ENCODE peak calls at places on chromosomes 1 and 21, in ten cellular contexts. One of them, this sample, is unnamed.

GRCh38 chr1:77824083-77824482 is 44.6 kb downstream of the MIGA1 start:
- ATAC-seq in upper lobe of right lung: peak; percentile 51
- ATAC-seq in activated B cell treated with CpG ODN at 0.5 μM for 24 hours: no peak
- ATAC-seq in mucosa of descending colon: no peak
- ATAC-seq in body of pancreas: peak; percentile 56
- ATAC-seq in left lung: peak; percentile 50
- ATAC-seq in WTC11: no peak
- ATAC-seq in thoracic aorta: peak; percentile 25
- ATAC-seq in CD8-positive, alpha-beta T cell: no peak
- ATAC-seq in heart left ventricle: peak; percentile 53
- ATAC-seq in this sample: peak; percentile 73

GRCh38 chr1:39352881-39353280 is 138.6 kb upstream of the BMP8A start:
- ATAC-seq in WTC11: no peak
- ATAC-seq in upper lobe of right lung: no peak
- ATAC-seq in activated B cell treated with CpG ODN at 0.5 μM for 24 hours: no peak
- ATAC-seq in thoracic aorta: no peak
- ATAC-seq in mucosa of descending colon: no peak
- ATAC-seq in body of pancreas: no peak
- ATAC-seq in left lung: no peak
- ATAC-seq in CD8-positive, alpha-beta T cell: no peak
- ATAC-seq in heart left ventricle: no peak
- ATAC-seq in this sample: no peak

GRCh38 chr1:238898856-238899255 is 487.5 kb upstream of the CHRM3 start:
- ATAC-seq in upper lobe of right lung: no peak
- ATAC-seq in heart left ventricle: no peak
- ATAC-seq in body of pancreas: no peak
- ATAC-seq in WTC11: no peak
- ATAC-seq in thoracic aorta: no peak
- ATAC-seq in activated B cell treated with CpG ODN at 0.5 μM for 24 hours: no peak
- ATAC-seq in left lung: no peak
- ATAC-seq in CD8-positive, alpha-beta T cell: no peak
- ATAC-seq in mucosa of descending colon: no peak
- ATAC-seq in this sample: no peak

GRCh38 chr1:210876275-210876674 is 257.7 kb downstream of the KCNH1 start:
- ATAC-seq in WTC11: no peak
- ATAC-seq in upper lobe of right lung: no peak
- ATAC-seq in left lung: no peak
- ATAC-seq in heart left ventricle: no peak
- ATAC-seq in activated B cell treated with CpG ODN at 0.5 μM for 24 hours: no peak
- ATAC-seq in body of pancreas: no peak
- ATAC-seq in mucosa of descending colon: no peak
- ATAC-seq in CD8-positive, alpha-beta T cell: no peak
- ATAC-seq in thoracic aorta: no peak
- ATAC-seq in this sample: no peak

GRCh38 chr1:85361106-85361505 is 84.7 kb upstream of the BCL10 start:
- ATAC-seq in left lung: peak; percentile 78
- ATAC-seq in mucosa of descending colon: no peak
- ATAC-seq in activated B cell treated with CpG ODN at 0.5 μM for 24 hours: no peak
- ATAC-seq in heart left ventricle: peak; percentile 70
- ATAC-seq in CD8-positive, alpha-beta T cell: no peak
- ATAC-seq in body of pancreas: no peak
- ATAC-seq in WTC11: no peak
- ATAC-seq in upper lobe of right lung: no peak
- ATAC-seq in thoracic aorta: no peak
- ATAC-seq in this sample: no peak

GRCh38 chr1:184396081-184396480 is 9.3 kb downstream of the C1orf21 start:
- ATAC-seq in CD8-positive, alpha-beta T cell: no peak
- ATAC-seq in heart left ventricle: no peak
- ATAC-seq in body of pancreas: no peak
- ATAC-seq in mucosa of descending colon: no peak
- ATAC-seq in left lung: no peak
- ATAC-seq in thoracic aorta: no peak
- ATAC-seq in activated B cell treated with CpG ODN at 0.5 μM for 24 hours: no peak
- ATAC-seq in WTC11: no peak
- ATAC-seq in upper lobe of right lung: no peak
- ATAC-seq in this sample: no peak

GRCh38 chr1:226919995-226920394 is 20.1 kb upstream of the COQ8A start:
- ATAC-seq in WTC11: no peak
- ATAC-seq in activated B cell treated with CpG ODN at 0.5 μM for 24 hours: no peak
- ATAC-seq in thoracic aorta: no peak
- ATAC-seq in mucosa of descending colon: no peak
- ATAC-seq in upper lobe of right lung: no peak
- ATAC-seq in CD8-positive, alpha-beta T cell: no peak
- ATAC-seq in body of pancreas: no peak
- ATAC-seq in heart left ventricle: no peak
- ATAC-seq in left lung: no peak
- ATAC-seq in this sample: no peak

GRCh38 chr1:232306269-232306911 is 323.5 kb downstream of the SIPA1L2 start:
- ATAC-seq in mucosa of descending colon: peak; percentile 62
- ATAC-seq in heart left ventricle: peak; percentile 90
- ATAC-seq in thoracic aorta: no peak
- ATAC-seq in activated B cell treated with CpG ODN at 0.5 μM for 24 hours: no peak
- ATAC-seq in left lung: peak; percentile 61
- ATAC-seq in CD8-positive, alpha-beta T cell: no peak
- ATAC-seq in body of pancreas: no peak
- ATAC-seq in upper lobe of right lung: peak; percentile 73
- ATAC-seq in WTC11: peak; percentile 94
- ATAC-seq in this sample: peak; percentile 71

GRCh38 chr21:36678538-36678937 is 20.4 kb upstream of the SIM2 start:
- ATAC-seq in body of pancreas: no peak
- ATAC-seq in upper lobe of right lung: no peak
- ATAC-seq in left lung: no peak
- ATAC-seq in WTC11: no peak
- ATAC-seq in heart left ventricle: no peak
- ATAC-seq in activated B cell treated with CpG ODN at 0.5 μM for 24 hours: no peak
- ATAC-seq in thoracic aorta: no peak
- ATAC-seq in CD8-positive, alpha-beta T cell: no peak
- ATAC-seq in mucosa of descending colon: no peak
- ATAC-seq in this sample: no peak

GRCh38 chr1:151905070-151905442 is 4.3 kb downstream of the THEM4 start:
- ATAC-seq in body of pancreas: no peak
- ATAC-seq in thoracic aorta: no peak
- ATAC-seq in left lung: peak; percentile 31
- ATAC-seq in activated B cell treated with CpG ODN at 0.5 μM for 24 hours: no peak
- ATAC-seq in mucosa of descending colon: no peak
- ATAC-seq in upper lobe of right lung: peak; percentile 28
- ATAC-seq in heart left ventricle: no peak
- ATAC-seq in CD8-positive, alpha-beta T cell: peak; percentile 72
- ATAC-seq in WTC11: no peak
- ATAC-seq in this sample: no peak

GRCh38 chr1:54741531-54741930 is 22.8 kb downstream of the PARS2 start:
- ATAC-seq in body of pancreas: no peak
- ATAC-seq in thoracic aorta: no peak
- ATAC-seq in activated B cell treated with CpG ODN at 0.5 μM for 24 hours: no peak
- ATAC-seq in mucosa of descending colon: no peak
- ATAC-seq in WTC11: no peak
- ATAC-seq in CD8-positive, alpha-beta T cell: no peak
- ATAC-seq in left lung: no peak
- ATAC-seq in upper lobe of right lung: no peak
- ATAC-seq in heart left ventricle: no peak
- ATAC-seq in this sample: no peak

GRCh38 chr1:183101081-183101480 is 77.9 kb downstream of the LAMC1 start:
- ATAC-seq in CD8-positive, alpha-beta T cell: no peak
- ATAC-seq in upper lobe of right lung: no peak
- ATAC-seq in thoracic aorta: no peak
- ATAC-seq in WTC11: no peak
- ATAC-seq in body of pancreas: no peak
- ATAC-seq in mucosa of descending colon: no peak
- ATAC-seq in activated B cell treated with CpG ODN at 0.5 μM for 24 hours: no peak
- ATAC-seq in left lung: no peak
- ATAC-seq in heart left ventricle: no peak
- ATAC-seq in this sample: no peak

GRCh38 chr1:1461721-1462317 is 9.7 kb upstream of the ATAD3B start:
- ATAC-seq in thoracic aorta: no peak
- ATAC-seq in CD8-positive, alpha-beta T cell: no peak
- ATAC-seq in WTC11: peak; percentile 53
- ATAC-seq in mucosa of descending colon: peak; percentile 85
- ATAC-seq in body of pancreas: peak; percentile 23
- ATAC-seq in activated B cell treated with CpG ODN at 0.5 μM for 24 hours: no peak
- ATAC-seq in upper lobe of right lung: peak; percentile 20
- ATAC-seq in heart left ventricle: peak; percentile 29
- ATAC-seq in left lung: peak; percentile 54
- ATAC-seq in this sample: no peak

GRCh38 chr21:38591138-38591537 is 92.9 kb upstream of the ERG start:
- ATAC-seq in heart left ventricle: no peak
- ATAC-seq in upper lobe of right lung: no peak
- ATAC-seq in mucosa of descending colon: no peak
- ATAC-seq in body of pancreas: no peak
- ATAC-seq in CD8-positive, alpha-beta T cell: no peak
- ATAC-seq in activated B cell treated with CpG ODN at 0.5 μM for 24 hours: no peak
- ATAC-seq in thoracic aorta: no peak
- ATAC-seq in left lung: no peak
- ATAC-seq in WTC11: no peak
- ATAC-seq in this sample: peak; percentile 76

GRCh38 chr1:64536217-64536835 is 66.4 kb downstream of the CACHD1 start:
- ATAC-seq in left lung: peak; percentile 8
- ATAC-seq in upper lobe of right lung: no peak
- ATAC-seq in body of pancreas: peak; percentile 30
- ATAC-seq in WTC11: no peak
- ATAC-seq in activated B cell treated with CpG ODN at 0.5 μM for 24 hours: no peak
- ATAC-seq in CD8-positive, alpha-beta T cell: no peak
- ATAC-seq in mucosa of descending colon: peak; percentile 66
- ATAC-seq in thoracic aorta: no peak
- ATAC-seq in heart left ventricle: no peak
- ATAC-seq in this sample: no peak

GRCh38 chr1:81654657-81655056 is 146.1 kb upstream of the ADGRL2 start:
- ATAC-seq in thoracic aorta: no peak
- ATAC-seq in mucosa of descending colon: no peak
- ATAC-seq in CD8-positive, alpha-beta T cell: no peak
- ATAC-seq in left lung: no peak
- ATAC-seq in heart left ventricle: no peak
- ATAC-seq in WTC11: no peak
- ATAC-seq in upper lobe of right lung: no peak
- ATAC-seq in body of pancreas: no peak
- ATAC-seq in activated B cell treated with CpG ODN at 0.5 μM for 24 hours: no peak
- ATAC-seq in this sample: no peak

GRCh38 chr21:15326032-15326867 is 261.4 kb upstream of the NRIP1 start:
- ATAC-seq in body of pancreas: no peak
- ATAC-seq in WTC11: no peak
- ATAC-seq in heart left ventricle: no peak
- ATAC-seq in mucosa of descending colon: no peak
- ATAC-seq in activated B cell treated with CpG ODN at 0.5 μM for 24 hours: no peak
- ATAC-seq in thoracic aorta: no peak
- ATAC-seq in upper lobe of right lung: peak; percentile 39
- ATAC-seq in left lung: no peak
- ATAC-seq in CD8-positive, alpha-beta T cell: no peak
- ATAC-seq in this sample: no peak

DNA sequence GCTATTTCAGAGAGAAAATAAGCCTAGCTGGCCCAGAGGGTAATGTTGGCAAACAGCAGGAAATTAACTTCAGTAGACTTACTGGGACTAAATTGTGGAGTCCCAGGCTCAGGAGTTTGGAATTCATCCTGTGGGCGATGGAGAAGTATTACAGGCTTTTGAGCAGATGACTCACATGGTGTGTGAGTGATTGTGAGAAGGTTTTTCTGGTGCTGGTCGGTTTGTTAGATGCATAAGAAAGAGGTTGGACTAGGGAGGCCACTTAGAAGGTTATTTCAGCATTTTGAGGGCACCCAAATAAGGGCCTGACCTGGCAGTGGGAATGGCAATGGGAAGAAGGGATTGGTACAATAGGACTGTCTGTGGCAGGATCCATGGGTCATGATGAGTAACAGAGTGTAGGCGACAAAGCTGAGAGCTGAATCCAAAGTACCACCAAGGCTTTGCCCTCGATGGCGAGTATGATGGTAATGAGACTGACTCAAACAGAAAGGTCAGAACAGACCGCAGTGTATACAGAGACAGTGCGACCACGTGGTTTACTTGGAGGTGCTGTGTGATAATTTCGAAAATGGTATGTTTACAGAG is 69.2 kb upstream of the KIF26B start:
- ATAC-seq in left lung: peak; percentile 93
- ATAC-seq in body of pancreas: no peak
- ATAC-seq in activated B cell treated with CpG ODN at 0.5 μM for 24 hours: no peak
- ATAC-seq in WTC11: no peak
- ATAC-seq in thoracic aorta: no peak
- ATAC-seq in heart left ventricle: no peak
- ATAC-seq in mucosa of descending colon: no peak
- ATAC-seq in CD8-positive, alpha-beta T cell: no peak
- ATAC-seq in upper lobe of right lung: peak; percentile 78
- ATAC-seq in this sample: no peak
- TF ChIP-seq CTCF in left lung: no peak
- TF ChIP-seq CTCF in body of pancreas: no peak
- TF ChIP-seq CTCF in activated B cell treated with CpG ODN at 0.5 μM for 24 hours: no peak
- TF ChIP-seq CTCF in WTC11: no peak
- TF ChIP-seq CTCF in thoracic aorta: no peak
- TF ChIP-seq CTCF in heart left ventricle: no peak
- TF ChIP-seq CTCF in mucosa of descending colon: no peak
- TF ChIP-seq CTCF in CD8-positive, alpha-beta T cell: no peak
- TF ChIP-seq CTCF in upper lobe of right lung: no peak
- TF ChIP-seq CTCF in this sample: no peak

GRCh38 chr1:91997607-91998195 is 32.1 kb upstream of the EPHX4 start:
- ATAC-seq in heart left ventricle: no peak
- ATAC-seq in upper lobe of right lung: no peak
- ATAC-seq in CD8-positive, alpha-beta T cell: no peak
- ATAC-seq in body of pancreas: no peak
- ATAC-seq in thoracic aorta: no peak
- ATAC-seq in mucosa of descending colon: no peak
- ATAC-seq in WTC11: no peak
- ATAC-seq in left lung: peak; percentile 42
- ATAC-seq in activated B cell treated with CpG ODN at 0.5 μM for 24 hours: no peak
- ATAC-seq in this sample: no peak
- TF ChIP-seq CTCF in heart left ventricle: peak; percentile 51
- TF ChIP-seq CTCF in upper lobe of right lung: peak; percentile 60
- TF ChIP-seq CTCF in CD8-positive, alpha-beta T cell: peak; percentile 90
- TF ChIP-seq CTCF in body of pancreas: peak; percentile 40
- TF ChIP-seq CTCF in thoracic aorta: no peak
- TF ChIP-seq CTCF in mucosa of descending colon: no peak
- TF ChIP-seq CTCF in WTC11: peak; percentile 14
- TF ChIP-seq CTCF in left lung: peak; percentile 35
- TF ChIP-seq CTCF in activated B cell treated with CpG ODN at 0.5 μM for 24 hours: no peak
- TF ChIP-seq CTCF in this sample: peak; percentile 42

DNA sequence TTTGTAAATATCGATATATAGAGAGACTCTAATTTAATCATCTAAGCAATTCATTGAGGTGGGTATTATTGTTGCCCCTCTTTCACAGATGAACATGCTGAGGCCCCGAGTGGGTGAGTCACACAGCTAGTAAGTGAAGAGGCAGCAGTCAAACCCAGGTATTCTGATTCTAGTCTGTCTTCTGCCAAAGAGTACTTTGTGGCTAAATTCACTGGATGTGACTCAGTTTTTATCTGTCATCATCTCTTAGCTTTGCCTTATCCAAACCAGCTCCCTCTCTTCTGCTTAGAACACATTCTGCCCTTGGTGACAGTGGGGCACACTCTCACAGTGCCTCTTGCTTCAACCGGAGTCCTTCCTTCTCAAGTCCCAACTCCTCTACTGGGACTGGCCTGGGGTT is 11.5 kb downstream of the FCRL5 start:
- ATAC-seq in CD8-positive, alpha-beta T cell: no peak
- ATAC-seq in mucosa of descending colon: no peak
- ATAC-seq in left lung: no peak
- ATAC-seq in heart left ventricle: no peak
- ATAC-seq in thoracic aorta: no peak
- ATAC-seq in activated B cell treated with CpG ODN at 0.5 μM for 24 hours: peak; percentile 10
- ATAC-seq in WTC11: no peak
- ATAC-seq in upper lobe of right lung: no peak
- ATAC-seq in body of pancreas: no peak
- ATAC-seq in this sample: no peak
- TF ChIP-seq CTCF in CD8-positive, alpha-beta T cell: no peak
- TF ChIP-seq CTCF in mucosa of descending colon: no peak
- TF ChIP-seq CTCF in left lung: no peak
- TF ChIP-seq CTCF in heart left ventricle: no peak
- TF ChIP-seq CTCF in thoracic aorta: no peak
- TF ChIP-seq CTCF in activated B cell treated with CpG ODN at 0.5 μM for 24 hours: no peak
- TF ChIP-seq CTCF in WTC11: no peak
- TF ChIP-seq CTCF in upper lobe of right lung: no peak
- TF ChIP-seq CTCF in body of pancreas: no peak
- TF ChIP-seq CTCF in this sample: no peak

GRCh38 chr1:229753764-229754553 is 127.9 kb downstream of the URB2 start:
- ATAC-seq in thoracic aorta: no peak
- ATAC-seq in left lung: no peak
- ATAC-seq in CD8-positive, alpha-beta T cell: no peak
- ATAC-seq in mucosa of descending colon: peak; percentile 99
- ATAC-seq in upper lobe of right lung: no peak
- ATAC-seq in heart left ventricle: no peak
- ATAC-seq in body of pancreas: peak; percentile 75
- ATAC-seq in activated B cell treated with CpG ODN at 0.5 μM for 24 hours: peak; percentile 50
- ATAC-seq in WTC11: no peak
- ATAC-seq in this sample: no peak
- TF ChIP-seq CTCF in thoracic aorta: no peak
- TF ChIP-seq CTCF in left lung: no peak
- TF ChIP-seq CTCF in CD8-positive, alpha-beta T cell: no peak
- TF ChIP-seq CTCF in mucosa of descending colon: no peak
- TF ChIP-seq CTCF in upper lobe of right lung: no peak
- TF ChIP-seq CTCF in heart left ventricle: no peak
- TF ChIP-seq CTCF in body of pancreas: no peak
- TF ChIP-seq CTCF in activated B cell treated with CpG ODN at 0.5 μM for 24 hours: no peak
- TF ChIP-seq CTCF in WTC11: no peak
- TF ChIP-seq CTCF in this sample: no peak